ENCODE peak calls at places on chromosomes 4 and X, in four cellular contexts. X is mesothelial cell of epicardium, N is body of pancreas, D is mammary epithelial cell. I is an unnamed sample.

GRCh38 chr4:182695009-182695408 is 222.2 kb downstream of the DCTD start:
- DNase-seq in X (no peak), D (no peak), N (no peak), I (no peak)

GRCh38 chr4:181877329-181877848 is 365.8 kb upstream of the TENM3 start:
- DNase-seq in D (peak), N (no peak), X (no peak), I (no peak)

GRCh38 chr4:110793890-110794588 is 171.2 kb upstream of the PITX2 start:
- DNase-seq in X (no peak), D (no peak), N (no peak), I (no peak)

GRCh38 chr4:15438939-15439524 is 11.2 kb downstream of the C1QTNF7 start:
- DNase-seq in N (no peak), D (no peak), X (no peak), I (no peak)

GRCh38 chr4:104411501-104411900 is 83.2 kb downstream of the CXXC4 start:
- DNase-seq in D (no peak), N (no peak), X (no peak), I (no peak)

GRCh38 chrX:23773601-23774175 is 9.3 kb upstream of the SAT1 start:
- DNase-seq in N (no peak), D (no peak), X (no peak), I (no peak)

GRCh38 chr4:69095301-69095731 is 958 bp upstream of the UGT2B7 start:
- DNase-seq in X (no peak), D (peak), N (no peak), I (no peak)

GRCh38 chr4:141810038-141810701 is 173.8 kb downstream of the IL15 start:
- DNase-seq in D (no peak), X (no peak), N (no peak), I (no peak)

GRCh38 chr4:89575840-89576239 is 261.1 kb downstream of the SNCA start:
- DNase-seq in D (no peak), N (no peak), X (no peak), I (no peak)

DNA sequence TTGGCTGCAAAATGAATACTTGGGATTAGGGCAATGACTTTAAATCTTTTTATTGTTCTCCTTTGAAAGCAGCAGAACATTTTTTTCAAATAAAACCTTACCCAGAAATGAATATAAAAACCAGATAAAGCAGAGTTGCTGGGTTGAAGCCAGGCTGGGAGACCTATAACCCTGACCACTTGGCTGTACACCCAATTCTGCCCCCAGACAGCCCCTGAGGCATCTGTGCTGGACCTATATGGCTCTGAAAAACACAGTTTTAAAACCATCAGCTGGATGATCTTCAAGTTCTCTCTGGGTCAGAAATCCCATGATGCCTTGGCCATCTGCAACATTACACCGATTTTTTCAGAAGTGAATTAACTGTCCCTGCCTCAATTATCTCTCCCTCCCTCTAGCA is 23.7 kb upstream of the GLRA2 start:
- DNase-seq in N (no peak), D (no peak), X (no peak), I (no peak)
- TF ChIP-seq CTCF in N (no peak), D (no peak), X (no peak), I (no peak)

DNA sequence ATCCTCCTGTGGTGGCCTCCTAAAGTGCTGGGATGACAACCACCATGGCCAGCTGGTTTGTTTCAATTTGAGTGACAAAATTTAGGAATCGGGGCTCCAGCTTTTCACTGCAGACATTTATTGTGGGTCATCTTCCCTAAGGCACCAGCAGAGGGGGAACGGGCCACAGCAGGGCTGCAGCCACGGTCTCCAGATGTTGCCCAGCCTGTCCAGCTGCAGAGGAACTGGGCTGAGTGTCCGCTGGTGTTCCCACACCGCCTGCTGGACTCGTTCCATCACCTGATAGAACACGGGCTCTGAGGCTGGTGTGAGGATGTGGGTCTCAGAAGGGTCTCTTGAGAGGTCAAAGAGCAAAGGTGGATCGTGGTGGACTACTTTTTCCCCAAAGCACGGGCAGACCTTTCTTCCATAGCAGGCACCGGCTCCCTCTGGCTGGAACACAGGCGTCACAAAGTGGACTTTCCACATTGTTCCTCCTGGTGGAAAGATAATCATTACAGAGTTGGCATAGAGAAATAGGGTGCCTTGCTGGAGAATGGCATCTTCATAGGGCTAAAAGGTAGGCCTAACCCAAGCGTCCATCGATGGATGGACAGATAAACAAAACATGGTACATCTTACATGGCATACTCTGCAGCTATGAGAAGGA is 5.7 kb upstream of the ARSD start:
- DNase-seq in D (no peak), N (no peak), X (no peak), I (no peak)
- TF ChIP-seq CTCF in D (no peak), N (no peak), X (no peak), I (no peak)

DNA sequence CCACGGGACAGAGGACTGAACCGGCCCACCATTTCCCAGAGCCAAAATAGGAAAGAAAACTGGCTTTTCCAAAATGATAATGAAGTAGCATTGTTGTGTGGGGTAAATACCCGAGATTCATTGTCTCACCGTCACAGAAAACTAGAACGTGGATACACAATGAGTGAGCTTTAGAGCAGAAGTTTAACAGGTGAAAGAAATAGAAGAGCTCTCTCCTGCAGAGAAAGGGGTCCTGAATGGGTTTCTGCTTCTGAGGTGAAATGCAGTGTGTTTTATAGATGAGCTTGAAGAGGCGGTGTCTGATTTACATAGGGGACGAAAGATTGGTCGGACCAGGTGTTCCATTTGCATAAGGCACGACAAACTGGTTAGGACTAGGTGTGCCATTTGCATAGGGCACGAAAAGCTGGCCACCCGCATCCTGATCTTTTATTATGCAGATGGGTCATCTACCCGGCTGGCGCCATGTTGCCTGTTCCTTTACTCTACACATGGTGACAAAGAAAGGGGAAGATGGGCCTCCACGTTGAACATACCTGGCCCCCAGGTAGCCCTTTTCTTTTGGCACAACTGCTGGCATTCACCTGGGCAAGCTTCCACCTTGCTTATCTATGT is 118.1 kb downstream of the ATXN3L start:
- DNase-seq in D (no peak), X (no peak), N (peak), I (no peak)
- TF ChIP-seq CTCF in D (no peak), X (no peak), N (no peak), I (no peak)

DNA sequence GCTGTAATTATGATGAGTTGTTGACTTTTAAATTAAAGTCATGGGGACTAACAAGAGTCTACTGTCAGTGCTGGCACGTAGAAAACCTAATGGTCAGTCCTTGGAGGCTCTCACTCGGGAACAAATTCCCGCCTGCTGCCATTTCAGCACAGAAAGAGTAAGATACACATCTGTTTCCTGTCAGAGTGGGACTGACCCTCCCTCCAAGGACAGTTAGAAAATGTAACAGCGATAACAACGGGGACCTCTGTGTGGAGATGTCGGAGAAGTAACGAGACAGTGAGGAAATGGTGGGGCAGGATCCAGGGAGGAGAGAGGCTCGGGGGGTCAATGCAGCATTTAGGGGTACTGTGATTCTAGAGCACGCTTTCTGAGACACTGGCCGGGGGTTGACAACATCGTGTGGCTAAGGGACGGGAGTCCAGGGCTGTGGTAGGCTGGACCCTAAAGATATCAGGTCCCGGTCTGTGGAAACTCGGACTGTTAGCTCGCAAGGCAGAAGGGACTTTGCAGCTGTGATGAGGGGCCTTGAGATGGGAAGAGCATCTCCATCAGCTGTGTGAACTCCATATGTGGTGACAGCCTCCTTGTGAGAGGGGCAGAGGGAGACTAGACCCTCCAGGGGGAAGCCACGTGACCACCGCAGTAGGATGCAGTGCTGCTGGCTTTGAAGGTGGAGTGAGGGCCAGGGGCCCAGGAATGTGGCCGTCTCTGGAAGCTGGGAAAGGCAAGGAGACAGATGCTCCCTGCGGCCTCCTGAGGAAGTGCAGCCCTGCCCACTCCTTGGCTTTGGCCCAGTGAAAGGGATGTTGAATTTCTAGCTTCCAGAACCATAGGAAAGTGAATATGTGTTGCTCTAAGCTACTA is 35.8 kb upstream of the SORCS2 start:
- DNase-seq in X (no peak), N (no peak), D (no peak), I (peak)
- TF ChIP-seq CTCF in X (peak), N (peak), D (peak), I (peak)

I was measured in cardiac muscle cell.